ENCODE peak calls at places on chromosomes 11 and 22, in nine cellular contexts. X is H1, K is IMR-90, W is endothelial cell of umbilical vein, D is HCT116, Z is body of pancreas, U is A549, T is adrenal gland, H is suprapubic skin. Y is an unnamed sample.

GRCh38 chr11:120778692-120779490 is 245.0 kb upstream of the TBCEL start:
- DNase-seq in Z (no peak), H (no peak), T (peak), W (no peak), X (no peak), U (no peak), D (no peak), K (no peak), Y (no peak)

GRCh38 chr11:62881579-62882427 is 1.1 kb downstream of the SLC3A2 start:
- DNase-seq in Z (peak), X (peak), T (peak), H (peak), U (peak), D (peak), W (peak), K (peak), Y (peak)

GRCh38 chr11:39459606-39460005 is 1999.8 kb downstream of the LRRC4C start:
- DNase-seq in H (no peak), K (no peak), W (no peak), T (no peak), Z (no peak), D (no peak), X (no peak), U (no peak), Y (no peak)

GRCh38 chr11:88523362-88524028 is 186.0 kb upstream of the CTSC start:
- DNase-seq in D (no peak), U (no peak), H (no peak), W (peak), Z (no peak), T (no peak), X (no peak), K (peak), Y (no peak)

GRCh38 chr22:41563051-41563711 is 2.4 kb downstream of the CSDC2 start:
- DNase-seq in D (no peak), Z (peak), U (peak), T (peak), W (peak), H (no peak), X (no peak), K (peak), Y (no peak)

GRCh38 chr11:79062814-79063762 is 377.7 kb downstream of the TENM4 start:
- DNase-seq in K (peak), X (peak), W (peak), U (peak), H (no peak), Z (peak), D (peak), T (peak), Y (no peak)

GRCh38 chr22:38153821-38154562 is 27.6 kb downstream of the PLA2G6 start:
- DNase-seq in U (no peak), T (no peak), K (no peak), W (no peak), Z (peak), D (no peak), X (no peak), H (no peak), Y (no peak)

GRCh38 chr11:84345597-84345996 is 1059.4 kb upstream of the CCDC90B start:
- DNase-seq in U (no peak), Z (no peak), H (no peak), W (no peak), K (no peak), D (no peak), T (no peak), X (no peak), Y (no peak)

GRCh38 chr11:110305169-110306018 is 9.0 kb upstream of the RDX start:
- DNase-seq in T (no peak), K (no peak), U (peak), H (no peak), X (no peak), D (no peak), Z (no peak), W (peak), Y (no peak)

GRCh38 chr11:77062924-77063323 is 3.8 kb upstream of the CAPN5 start:
- DNase-seq in K (no peak), Z (no peak), W (no peak), T (no peak), U (no peak), X (no peak), D (no peak), H (no peak), Y (no peak)

GRCh38 chr11:120102862-120103118 is 35.1 kb downstream of the TRIM29 start:
- DNase-seq in D (no peak), H (no peak), U (no peak), Z (no peak), W (no peak), X (no peak), K (no peak), T (no peak), Y (no peak)

GRCh38 chr11:75325713-75326438 is 25.6 kb downstream of the ARRB1 start:
- DNase-seq in Z (peak), T (peak), X (no peak), H (no peak), W (peak), K (peak), U (peak), D (peak), Y (no peak)

GRCh38 chr11:10310301-10310841 is 5.5 kb downstream of the ADM start:
- DNase-seq in U (peak), H (no peak), X (no peak), D (no peak), K (peak), Z (no peak), T (no peak), W (peak), Y (no peak)

GRCh38 chr22:31400023-31400397 is 606 bp downstream of the DRG1 start:
- DNase-seq in U (no peak), D (no peak), X (no peak), H (no peak), T (peak), W (no peak), Z (no peak), K (peak), Y (peak)

GRCh38 chr22:40588726-40589125 is 47.8 kb downstream of the MRTFA start:
- DNase-seq in K (peak), X (no peak), D (no peak), H (no peak), Z (no peak), U (peak), W (no peak), T (peak), Y (no peak)

GRCh38 chr22:28052818-28053217 is 133.8 kb upstream of the PITPNB start:
- DNase-seq in U (no peak), D (no peak), X (no peak), W (no peak), H (no peak), K (no peak), T (no peak), Z (no peak), Y (no peak)

GRCh38 chr22:21862386-21863242 is 4.8 kb downstream of the MAPK1 start:
- DNase-seq in K (no peak), H (no peak), X (no peak), D (no peak), Z (no peak), T (no peak), W (no peak), U (no peak), Y (peak)

GRCh38 chr11:123308077-123308476 is 113.0 kb upstream of the CLMP start:
- DNase-seq in Z (no peak), D (no peak), K (peak), W (peak), T (no peak), X (no peak), H (no peak), U (no peak), Y (no peak)

GRCh38 chr11:71197096-71197495 is 55.3 kb downstream of the SHANK2 start:
- DNase-seq in W (no peak), K (no peak), H (no peak), T (no peak), X (no peak), Z (no peak), U (no peak), D (no peak), Y (no peak)

GRCh38 chr11:65895482-65895981 is 4.7 kb downstream of the FOSL1 start:
- DNase-seq in W (no peak), X (no peak), K (no peak), U (no peak), Z (no peak), D (no peak), H (no peak), T (no peak), Y (no peak)
- TF ChIP-seq POLR2A in W (no peak), X (no peak), K (peak), U (no peak), Z (no peak), D (no peak), H (no peak), T (no peak), Y (no peak)

GRCh38 chr11:96741068-96741467 is 351.3 kb downstream of the JRKL start:
- DNase-seq in K (peak), D (no peak), H (no peak), Z (no peak), T (no peak), W (no peak), U (no peak), X (no peak), Y (no peak)

GRCh38 chr11:96736591-96736990 is 346.8 kb downstream of the JRKL start:
- DNase-seq in T (no peak), H (no peak), D (no peak), X (no peak), Z (no peak), K (no peak), W (no peak), U (no peak), Y (no peak)

DNA sequence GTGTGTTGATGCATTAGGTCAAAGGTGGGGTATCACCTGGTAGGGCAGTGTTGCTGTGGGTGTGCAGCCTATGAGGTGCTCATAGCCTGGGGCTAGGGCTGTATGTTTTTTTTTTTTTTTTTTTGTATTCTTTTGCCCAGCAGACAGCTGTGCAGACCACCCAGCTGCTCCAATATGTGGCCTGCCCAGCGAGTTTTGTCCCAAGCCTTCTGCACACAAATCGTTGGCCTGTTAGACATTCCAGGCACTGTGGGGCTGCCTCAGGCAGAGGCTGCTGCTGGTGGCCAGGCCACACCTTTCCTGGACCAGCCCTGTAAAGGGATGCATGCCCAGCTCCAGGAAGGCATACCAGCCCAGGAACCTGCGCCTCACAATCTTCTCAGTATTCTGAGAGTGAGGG is 348.5 kb downstream of the JRKL start:
- DNase-seq in W (no peak), D (no peak), T (no peak), H (no peak), K (no peak), U (no peak), X (no peak), Z (no peak), Y (no peak)
- TF ChIP-seq POLR2A in W (no peak), D (no peak), T (no peak), H (no peak), K (no peak), U (no peak), X (no peak), Z (no peak), Y (no peak)

GRCh38 chr11:61429691-61430582 is at the start of the genes CPSF7 and SDHAF2:
- DNase-seq in H (peak), D (peak), U (peak), X (peak), Z (peak), T (peak), K (peak), W (peak), Y (peak)
- TF ChIP-seq POLR2A in H (peak), D (peak), U (peak), X (peak), Z (peak), T (peak), K (peak), W (peak), Y (peak)

DNA sequence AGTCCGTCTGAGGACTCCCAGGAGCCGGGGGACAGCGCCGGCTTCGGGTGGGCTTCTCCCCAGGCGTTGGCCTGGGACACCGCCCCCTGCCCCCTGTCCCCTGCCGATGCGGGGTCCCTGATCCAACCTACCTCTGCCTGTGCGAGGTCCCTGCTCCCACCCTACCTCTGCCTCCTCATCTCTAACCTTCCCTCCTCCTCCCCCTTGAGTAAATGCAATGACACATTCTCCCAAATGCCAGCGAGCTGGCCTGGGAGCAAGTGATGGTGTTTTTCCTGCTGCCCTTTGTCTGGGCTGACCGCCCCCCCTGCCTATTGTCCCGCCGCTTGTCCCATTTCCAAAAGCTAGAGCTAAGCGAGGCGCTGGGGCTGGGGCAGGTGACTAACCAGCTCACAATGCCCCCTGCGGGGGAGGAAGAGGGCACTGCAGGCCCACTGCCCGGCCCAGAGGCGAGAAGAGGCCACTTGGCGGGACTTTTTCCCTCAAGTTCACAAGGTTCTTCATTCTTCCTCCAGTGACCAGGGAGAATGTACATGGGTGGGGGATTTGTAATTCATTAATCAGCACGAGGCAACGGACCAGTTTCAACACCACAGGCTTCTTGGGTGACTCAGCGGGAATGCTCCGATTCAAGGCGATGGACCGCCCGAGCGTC is 645 bp upstream of the CLCF1 start:
- DNase-seq in U (peak), X (peak), K (peak), W (peak), Z (peak), T (peak), H (peak), D (peak), Y (peak)
- TF ChIP-seq POLR2A in U (peak), X (no peak), K (peak), W (peak), Z (peak), T (no peak), H (peak), D (peak), Y (no peak)

GRCh38 chr11:19240420-19241259 is at the start of gene E2F8:
- DNase-seq in T (peak), D (peak), U (peak), H (peak), W (peak), K (peak), X (peak), Z (peak), Y (peak)
- TF ChIP-seq POLR2A in T (no peak), D (no peak), U (no peak), H (no peak), W (peak), K (no peak), X (peak), Z (no peak), Y (peak)

DNA sequence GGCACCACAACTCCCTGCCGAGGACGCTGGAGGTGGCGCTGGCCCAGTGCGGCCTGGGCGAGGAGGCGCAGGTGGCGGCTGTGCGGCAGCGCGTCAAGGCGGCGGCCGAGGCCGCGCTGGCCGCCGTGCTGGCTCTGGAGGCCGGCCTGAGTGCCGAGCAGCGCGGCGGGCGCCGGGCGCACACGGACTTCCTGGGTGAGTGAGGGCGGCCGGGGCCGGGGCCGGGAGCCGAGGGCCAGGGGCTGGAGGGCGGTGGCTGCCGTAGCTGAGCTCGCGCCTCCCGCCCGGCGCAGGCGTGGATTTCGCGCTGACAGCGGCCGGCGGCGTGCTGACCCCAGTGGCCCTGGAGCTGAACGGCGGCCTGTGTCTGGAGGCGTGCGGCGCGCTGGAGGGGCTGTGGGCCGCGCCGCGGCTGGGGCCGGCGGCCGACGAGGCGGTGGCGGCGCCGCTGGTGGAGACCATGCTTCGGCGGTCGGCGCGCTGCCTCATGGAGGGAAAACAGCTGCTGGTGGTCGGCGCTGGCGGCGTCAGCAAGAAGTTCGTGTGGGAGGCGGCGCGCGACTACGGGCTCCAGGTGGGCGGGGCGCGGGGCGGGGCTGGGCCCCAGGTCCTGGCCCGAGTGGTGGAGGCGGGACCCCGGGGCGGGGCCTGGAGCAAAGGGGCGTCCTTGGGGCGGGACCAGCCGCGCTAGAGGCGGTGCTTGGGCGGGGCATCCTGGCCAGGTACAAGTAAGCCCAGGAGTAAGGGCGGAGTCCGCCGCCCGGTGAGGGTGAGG is 5.4 kb downstream of the CARNS1 start:
- DNase-seq in X (peak), U (peak), Z (peak), W (peak), T (peak), H (peak), K (peak), D (peak), Y (peak)
- TF ChIP-seq POLR2A in X (peak), U (peak), Z (no peak), W (peak), T (peak), H (no peak), K (no peak), D (no peak), Y (peak)